ENCODE peak calls at places on chromosomes 16 and 17, in five cellular contexts. F, D, I, C and B are unnamed samples.

GRCh38 chr16:53546988-53547391 is 44.0 kb upstream of the AKTIP start:
- DNase-seq in F (no peak), D (no peak), I (no peak), C (peak; percentile 82), B (no peak)

GRCh38 chr16:28192811-28193529 is 18.8 kb downstream of the XPO6 start:
- DNase-seq in F (peak; percentile 78), D (peak; percentile 56), I (no peak), C (no peak), B (no peak)

GRCh38 chr16:57950382-57950781 is 20.5 kb downstream of the CNGB1 start:
- DNase-seq in F (no peak), D (no peak), I (no peak), C (no peak), B (no peak)

GRCh38 chr17:3678821-3679175 is 10.2 kb downstream of the EMC6 start:
- DNase-seq in F (no peak), D (no peak), I (no peak), C (no peak), B (no peak)

GRCh38 chr16:88442435-88442810 is 10.7 kb upstream of the ZFPM1 start:
- DNase-seq in F (no peak), D (no peak), I (no peak), C (no peak), B (no peak)

GRCh38 chr16:66894948-66895696 is 14.8 kb downstream of the PDP2 start:
- DNase-seq in F (peak; percentile 43), D (peak; percentile 43), I (peak; percentile 70), C (peak; percentile 78), B (peak; percentile 45)

GRCh38 chr17:6560496-6560895 is 4.1 kb upstream of the PITPNM3 start:
- DNase-seq in F (no peak), D (no peak), I (no peak), C (no peak), B (no peak)

GRCh38 chr16:67528870-67529638 is 425 bp downstream of the RIPOR1 start:
- DNase-seq in F (no peak), D (peak; percentile 28), I (peak; percentile 56), C (peak; percentile 71), B (peak; percentile 41)

GRCh38 chr17:64736804-64737492 is 74.8 kb upstream of the SMURF2 start:
- DNase-seq in F (peak; percentile 48), D (peak; percentile 8), I (peak; percentile 19), C (peak; percentile 58), B (no peak)

GRCh38 chr17:44146375-44147346 is 4.9 kb downstream of the HROB start:
- DNase-seq in F (no peak), D (no peak), I (no peak), C (no peak), B (no peak)

GRCh38 chr16:53433930-53434435 is 288 bp upstream of the RBL2 start:
- DNase-seq in F (peak; percentile 78), D (no peak), I (peak; percentile 91), C (no peak), B (no peak)

GRCh38 chr16:55613578-55614333 is 42.0 kb upstream of the SLC6A2 start:
- DNase-seq in F (no peak), D (no peak), I (no peak), C (no peak), B (no peak)

GRCh38 chr17:58317421-58318064 is 11.1 kb downstream of the TSPOAP1 start:
- DNase-seq in F (peak; percentile 82), D (peak; percentile 55), I (peak; percentile 23), C (peak; percentile 83), B (no peak)

GRCh38 chr17:2398188-2398587 is 2.7 kb downstream of the MNT start:
- DNase-seq in F (no peak), D (no peak), I (no peak), C (peak; percentile 29), B (no peak)

GRCh38 chr17:27602721-27603445 is 28.1 kb upstream of the LGALS9 start:
- DNase-seq in F (peak; percentile 60), D (peak; percentile 71), I (peak; percentile 70), C (peak; percentile 91), B (peak; percentile 76)

GRCh38 chr16:71507061-71507460 is 17.9 kb upstream of the ZNF19 start:
- DNase-seq in F (no peak), D (no peak), I (no peak), C (no peak), B (no peak)

GRCh38 chr17:47253541-47254402 is at the start of gene ITGB3:
- DNase-seq in F (peak; percentile 56), D (peak; percentile 59), I (peak; percentile 82), C (peak; percentile 77), B (peak; percentile 65)

GRCh38 chr17:7842380-7842949 is 8.4 kb downstream of the KDM6B start:
- DNase-seq in F (peak; percentile 95), D (peak; percentile 96), I (peak; percentile 78), C (peak; percentile 70), B (no peak)

GRCh38 chr16:73480381-73480780 is 432.5 kb upstream of the ZFHX3 start:
- DNase-seq in F (no peak), D (no peak), I (no peak), C (peak; percentile 8), B (no peak)

GRCh38 chr17:69302682-69303081 is 24.3 kb downstream of the ABCA5 start:
- DNase-seq in F (no peak), D (no peak), I (no peak), C (no peak), B (no peak)

GRCh38 chr16:1745900-1746692 is 25.2 kb downstream of the NME3 start:
- DNase-seq in F (no peak), D (no peak), I (no peak), C (peak; percentile 78), B (no peak)

GRCh38 chr16:53434436-53435065 is at the start of gene RBL2:
- DNase-seq in F (peak; percentile 78), D (peak; percentile 78), I (peak; percentile 48), C (peak; percentile 87), B (peak; percentile 57)

GRCh38 chr17:75697651-75698291 is 23.5 kb upstream of the ITGB4 start:
- DNase-seq in F (no peak), D (no peak), I (no peak), C (peak; percentile 77), B (no peak)

GRCh38 chr17:6711081-6711674 is 2.0 kb downstream of the SLC13A5 start:
- DNase-seq in F (no peak), D (no peak), I (no peak), C (no peak), B (no peak)

GRCh38 chr16:85151603-85152413 is 39.5 kb upstream of the CIBAR2 start:
- DNase-seq in F (no peak), D (no peak), I (peak; percentile 83), C (peak; percentile 74), B (no peak)

GRCh38 chr16:85774136-85774535 is 23.2 kb upstream of the C16orf74 start:
- DNase-seq in F (no peak), D (no peak), I (no peak), C (no peak), B (no peak)

GRCh38 chr17:49577978-49578893 is 2.6 kb downstream of the NXPH3 start:
- DNase-seq in F (no peak), D (no peak), I (no peak), C (no peak), B (no peak)

GRCh38 chr17:61284174-61284573 is 115.5 kb upstream of the TBX2 start:
- DNase-seq in F (no peak), D (no peak), I (no peak), C (peak; percentile 72), B (no peak)

GRCh38 chr16:14362774-14363371 is 267.2 kb downstream of the PARN start:
- DNase-seq in F (no peak), D (no peak), I (no peak), C (no peak), B (no peak)

GRCh38 chr16:27398894-27399853 is 2.8 kb upstream of the IL21R start:
- DNase-seq in F (no peak), D (no peak), I (no peak), C (no peak), B (no peak)

GRCh38 chr16:74107795-74108610 is 188.6 kb upstream of the PSMD7 start:
- DNase-seq in F (no peak), D (peak; percentile 13), I (no peak), C (peak; percentile 77), B (peak; percentile 16)

GRCh38 chr17:17303010-17303846 is at the start of gene NT5M:
- DNase-seq in F (peak; percentile 49), D (peak; percentile 72), I (peak; percentile 76), C (peak; percentile 61), B (peak; percentile 46)

GRCh38 chr17:74478369-74479100 is 12.1 kb downstream of the CD300A start:
- DNase-seq in F (no peak), D (no peak), I (no peak), C (no peak), B (no peak)

GRCh38 chr17:77281024-77281903 is 140.5 kb downstream of the SEC14L1 start:
- DNase-seq in F (peak; percentile 71), D (peak; percentile 60), I (peak; percentile 38), C (peak; percentile 76), B (peak; percentile 67)